ENCODE peak calls at places on chromosomes 2 and 18, in nine cellular contexts. Y is lung microvascular endothelial cell; V is CD8-positive, alpha-beta T cell; K is spleen; Z is colonic mucosa; M is tibial artery; W is A172; O is hypothalamus; X is caudate nucleus. H is an unnamed sample.

GRCh38 chr2:157489981-157490380 is 46.1 kb upstream of the CYTIP start:
- DNase-seq in Y (no peak), V (no peak), K (no peak), Z (peak; percentile 30), M (no peak), W (no peak), O (no peak), X (no peak), H (no peak)

GRCh38 chr2:10497797-10498251 is 49.7 kb upstream of the ODC1 start:
- DNase-seq in Y (peak; percentile 48), V (peak; percentile 55), K (peak; percentile 62), Z (peak; percentile 87), M (no peak), W (peak; percentile 95), O (no peak), X (peak; percentile 42), H (peak; percentile 43)

GRCh38 chr18:36817039-36817438 is 11.8 kb downstream of the TPGS2 start:
- DNase-seq in Y (no peak), V (no peak), K (no peak), Z (no peak), M (no peak), W (no peak), O (no peak), X (no peak), H (no peak)

GRCh38 chr2:36680012-36680411 is 16.5 kb upstream of the VIT start:
- DNase-seq in Y (peak; percentile 57), V (no peak), K (no peak), Z (no peak), M (no peak), W (no peak), O (no peak), X (no peak), H (no peak)

GRCh38 chr18:57561728-57562423 is 24.6 kb downstream of the FECH start:
- DNase-seq in Y (peak; percentile 60), V (no peak), K (no peak), Z (no peak), M (no peak), W (peak; percentile 17), O (no peak), X (peak; percentile 27), H (no peak)

GRCh38 chr2:24456610-24457556 is 34.2 kb upstream of the NCOA1 start:
- DNase-seq in Y (peak; percentile 43), V (no peak), K (no peak), Z (peak; percentile 48), M (peak; percentile 89), W (peak; percentile 86), O (peak; percentile 10), X (peak; percentile 64), H (peak; percentile 47)

GRCh38 chr2:197851451-197851850 is 47.1 kb downstream of the PLCL1 start:
- DNase-seq in Y (no peak), V (no peak), K (no peak), Z (no peak), M (no peak), W (no peak), O (no peak), X (no peak), H (no peak)

GRCh38 chr2:62685986-62686625 is 19.4 kb upstream of the EHBP1 start:
- DNase-seq in Y (no peak), V (no peak), K (no peak), Z (no peak), M (no peak), W (no peak), O (no peak), X (no peak), H (no peak)

GRCh38 chr2:118845005-118845842 is 2.2 kb downstream of the EN1 start:
- DNase-seq in Y (no peak), V (no peak), K (peak; percentile 58), Z (no peak), M (no peak), W (no peak), O (no peak), X (no peak), H (no peak)

GRCh38 chr2:134217924-134218323 is 35.9 kb upstream of the MGAT5 start:
- DNase-seq in Y (no peak), V (no peak), K (no peak), Z (no peak), M (no peak), W (no peak), O (no peak), X (no peak), H (no peak)